ENCODE peak calls at places on chromosomes 13 and 19, in nine cellular contexts. R is ovary, F is Panc1, M is neural crest cell, S is nephron progenitor cell, N is fibroblast of the aortic adventitia, C is HFFc6, D is Peyer's patch, A is Calu3. E is an unnamed sample.
A peak's percentile ranks its signal among the peaks of the same experiment; 100 is the strongest.

GRCh38 chr19:46753420-46754155 is 7.3 kb upstream of the STRN4 start:
- DNase-seq in A (peak; percentile 60), N (no peak), D (peak; percentile 82), C (no peak), M (peak; percentile 54), F (no peak), S (peak; percentile 48), R (no peak), E (peak; percentile 39)

GRCh38 chr19:56252699-56253422 is 19.7 kb upstream of the EDDM13 start:
- DNase-seq in C (peak; percentile 59), N (peak; percentile 66), R (peak; percentile 31), F (peak; percentile 58), A (peak; percentile 91), M (peak; percentile 91), D (peak; percentile 84), S (peak; percentile 90), E (peak; percentile 80)

GRCh38 chr13:41188584-41188983 is 5.8 kb downstream of the KBTBD7 start:
- DNase-seq in D (no peak), A (no peak), N (peak; percentile 4), C (peak; percentile 7), F (no peak), M (no peak), R (no peak), S (no peak), E (peak; percentile 54)

GRCh38 chr13:29922896-29923295 is 72.5 kb upstream of the UBL3 start:
- DNase-seq in A (no peak), N (peak; percentile 89), C (peak; percentile 77), S (no peak), D (no peak), M (no peak), R (no peak), F (no peak), E (peak; percentile 84)

GRCh38 chr19:42277821-42278809 is 9.1 kb downstream of the CIC start:
- DNase-seq in M (no peak), S (no peak), A (no peak), F (no peak), N (peak; percentile 50), R (no peak), C (peak; percentile 59), D (peak; percentile 46), E (no peak)

GRCh38 chr19:17235618-17236413 is 9.8 kb downstream of the OCEL1 start:
- DNase-seq in N (peak; percentile 65), M (peak; percentile 58), F (no peak), D (peak; percentile 91), A (peak; percentile 33), R (peak; percentile 71), C (peak; percentile 75), S (peak; percentile 75), E (peak; percentile 66)

GRCh38 chr19:5958074-5958850 is 19.7 kb downstream of the RANBP3 start:
- DNase-seq in D (no peak), F (no peak), N (no peak), R (no peak), S (no peak), C (no peak), M (no peak), A (no peak), E (no peak)

GRCh38 chr19:14460935-14461334 is 14.2 kb downstream of the PTGER1 start:
- DNase-seq in F (no peak), N (no peak), A (no peak), R (no peak), D (no peak), M (no peak), C (no peak), S (no peak), E (no peak)

GRCh38 chr19:17391371-17392151 is 2.4 kb downstream of the CCDC194 start:
- DNase-seq in D (no peak), R (no peak), F (no peak), C (no peak), N (no peak), M (no peak), S (no peak), A (no peak), E (no peak)

GRCh38 chr19:56601375-56601774 is 6.3 kb downstream of the ZNF71 start:
- DNase-seq in M (no peak), F (no peak), A (no peak), R (no peak), N (no peak), S (no peak), C (no peak), D (no peak), E (peak; percentile 7)

GRCh38 chr19:40805258-40805868 is 6.4 kb downstream of the EGLN2 start:
- DNase-seq in D (no peak), S (no peak), R (peak; percentile 47), M (no peak), C (no peak), A (no peak), N (no peak), F (no peak), E (no peak)

GRCh38 chr19:40803170-40803856 is 4.3 kb downstream of the EGLN2 start:
- DNase-seq in C (no peak), D (no peak), A (no peak), M (no peak), S (no peak), F (no peak), N (no peak), R (no peak), E (no peak)

GRCh38 chr19:40806385-40807146 is 7.6 kb downstream of the EGLN2 start:
- DNase-seq in N (peak; percentile 94), M (peak; percentile 94), F (no peak), R (peak; percentile 72), C (peak; percentile 96), D (peak; percentile 87), A (no peak), S (peak; percentile 95), E (peak; percentile 95)

GRCh38 chr19:40803857-40804782 is 5.1 kb downstream of the EGLN2 start:
- DNase-seq in C (no peak), N (no peak), S (no peak), D (peak; percentile 90), M (no peak), F (no peak), R (no peak), A (no peak), E (no peak)

DNA sequence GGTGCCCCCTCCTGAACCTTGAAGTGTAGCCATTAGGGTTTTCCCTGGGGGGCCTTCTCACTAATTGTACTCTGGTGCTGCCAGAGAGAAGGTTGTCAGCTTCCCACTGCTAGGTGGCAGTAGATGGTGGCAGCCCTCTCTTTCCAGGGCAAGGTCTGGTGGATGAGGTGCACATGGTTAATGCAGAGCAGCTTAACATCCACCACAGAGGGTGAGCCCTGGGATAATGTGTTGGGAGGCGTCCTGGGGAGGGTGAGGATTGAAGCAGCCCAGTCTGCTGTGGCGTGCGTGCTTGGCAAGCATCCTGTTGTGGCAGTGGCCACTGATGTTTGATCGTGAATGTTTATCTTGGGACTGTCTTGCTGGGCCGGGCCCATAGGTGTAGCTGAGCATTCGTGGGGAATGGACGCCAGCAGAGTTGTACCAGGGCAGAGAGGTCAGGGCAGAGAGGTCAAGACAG is 5.8 kb downstream of the EGLN2 start:
- DNase-seq in F (no peak), R (no peak), N (no peak), A (no peak), C (no peak), M (no peak), D (no peak), S (no peak), E (no peak)
- TF ChIP-seq CTCF in F (peak; percentile 41), R (no peak), N (no peak), A (no peak), C (peak; percentile 33), M (no peak), D (no peak), S (no peak), E (no peak)

GRCh38 chr13:35987572-35988513 is 143.3 kb downstream of the DCLK1 start:
- DNase-seq in M (no peak), D (no peak), S (no peak), C (no peak), F (no peak), N (no peak), R (no peak), A (no peak), E (no peak)

GRCh38 chr13:35988648-35989081 is 142.5 kb downstream of the DCLK1 start:
- DNase-seq in N (peak; percentile 88), C (peak; percentile 8), F (no peak), S (no peak), R (no peak), D (no peak), A (no peak), M (no peak), E (peak; percentile 95)

GRCh38 chr13:35994131-35994966 is 136.8 kb downstream of the DCLK1 start:
- DNase-seq in M (no peak), A (no peak), R (peak; percentile 61), S (no peak), N (peak; percentile 100), F (no peak), C (peak; percentile 53), D (no peak), E (peak; percentile 96)

GRCh38 chr13:35992964-35993363 is 138.2 kb downstream of the DCLK1 start:
- DNase-seq in D (no peak), A (no peak), C (no peak), F (no peak), R (no peak), N (peak; percentile 32), S (no peak), M (no peak), E (peak; percentile 83)

GRCh38 chr13:35990196-35990595 is 141.0 kb downstream of the DCLK1 start:
- DNase-seq in S (no peak), D (no peak), N (no peak), A (no peak), M (no peak), C (no peak), R (no peak), F (no peak), E (no peak)
- TF ChIP-seq CTCF in S (no peak), D (no peak), N (no peak), A (no peak), M (no peak), C (peak; percentile 32), R (no peak), F (no peak), E (peak; percentile 14)

DNA sequence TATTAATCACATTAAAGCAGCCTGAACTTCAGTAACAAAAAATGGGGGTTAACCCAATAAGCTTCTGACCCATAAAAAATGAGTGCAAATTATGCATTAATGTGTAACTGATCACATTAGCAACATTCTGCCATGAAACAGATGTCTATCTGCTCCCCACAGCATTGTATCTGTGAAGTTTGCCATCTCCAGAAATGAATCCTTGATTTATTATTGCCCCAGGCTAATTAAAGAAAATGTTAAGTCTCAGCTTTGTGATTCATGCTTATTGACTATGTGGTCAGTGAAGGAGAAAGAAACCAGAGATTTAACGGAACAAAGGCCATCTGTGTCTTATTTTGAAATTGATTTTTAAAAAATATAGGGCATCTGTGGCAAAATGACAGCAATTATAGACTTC is 304.8 kb downstream of the PCDH20 start:
- DNase-seq in A (no peak), D (no peak), C (no peak), N (no peak), F (no peak), R (no peak), S (no peak), M (no peak), E (no peak)
- TF ChIP-seq CTCF in A (no peak), D (no peak), C (no peak), N (no peak), F (no peak), R (no peak), S (no peak), M (no peak), E (no peak)

DNA sequence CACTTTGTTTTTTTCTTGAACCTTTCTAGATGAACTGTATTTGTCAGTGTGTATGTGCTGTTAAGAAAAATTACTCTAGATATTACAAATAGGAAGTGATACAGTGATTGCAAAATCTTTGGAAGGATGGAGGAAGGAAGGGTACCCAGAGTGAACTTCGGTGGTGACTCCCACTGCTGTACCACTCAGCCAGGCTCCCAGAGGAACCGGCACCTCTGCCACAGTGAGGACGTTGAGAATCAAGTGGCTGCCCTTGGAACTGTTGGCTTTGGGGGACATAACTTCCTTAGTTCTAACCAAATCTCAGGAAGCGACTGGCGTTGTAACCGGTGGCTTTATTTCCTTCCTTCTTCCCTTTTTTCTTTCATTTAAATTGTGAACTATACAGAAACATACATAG is 184.7 kb downstream of the PCCA start:
- DNase-seq in M (no peak), D (no peak), R (no peak), A (no peak), C (no peak), S (no peak), N (no peak), F (no peak), E (no peak)
- TF ChIP-seq CTCF in M (no peak), D (no peak), R (no peak), A (no peak), C (no peak), S (no peak), N (no peak), F (no peak), E (no peak)

E was measured in fibroblast of mammary gland.